ENCODE peak calls at places on chromosomes 7 and 10, in four cellular contexts. One of them, this sample, is unnamed.

GRCh38 chr10:74011762-74012161 is 13.8 kb downstream of the VCL start:
- DNase-seq in HepG2: no peak
- DNase-seq in HL-60: no peak
- DNase-seq in HCT116: no peak
- DNase-seq in this sample: no peak

GRCh38 chr10:57035310-57035709 is 674.3 kb upstream of the ZWINT start:
- DNase-seq in HepG2: no peak
- DNase-seq in HL-60: no peak
- DNase-seq in HCT116: no peak
- DNase-seq in this sample: no peak

GRCh38 chr7:117875566-117875965 is 2.3 kb upstream of the CTTNBP2 start:
- DNase-seq in HepG2: no peak
- DNase-seq in HL-60: no peak
- DNase-seq in HCT116: peak; percentile 27
- DNase-seq in this sample: peak; percentile 89

GRCh38 chr10:4826788-4827324 is 849 bp downstream of the AKR1E2 start:
- DNase-seq in HCT116: no peak
- DNase-seq in HL-60: no peak
- DNase-seq in HepG2: no peak
- DNase-seq in this sample: no peak

GRCh38 chr10:98429320-98430072 is 14.5 kb upstream of the PYROXD2 start:
- DNase-seq in HepG2: no peak
- DNase-seq in HL-60: no peak
- DNase-seq in HCT116: no peak
- DNase-seq in this sample: no peak

GRCh38 chr10:15084502-15084922 is 4.1 kb downstream of the ACBD7 start:
- DNase-seq in HepG2: peak; percentile 98
- DNase-seq in HCT116: peak; percentile 64
- DNase-seq in HL-60: no peak
- DNase-seq in this sample: peak; percentile 92

GRCh38 chr10:110388682-110389052 is 83.9 kb upstream of the SMNDC1 start:
- DNase-seq in HL-60: no peak
- DNase-seq in HCT116: no peak
- DNase-seq in HepG2: no peak
- DNase-seq in this sample: peak; percentile 41

GRCh38 chr10:35236739-35237138 is 99.6 kb upstream of the CCNY start:
- DNase-seq in HCT116: no peak
- DNase-seq in HepG2: peak; percentile 25
- DNase-seq in HL-60: no peak
- DNase-seq in this sample: peak; percentile 22

GRCh38 chr10:13784067-13784466 is 197.3 kb downstream of the PRPF18 start:
- DNase-seq in HepG2: no peak
- DNase-seq in HCT116: no peak
- DNase-seq in HL-60: peak; percentile 1
- DNase-seq in this sample: peak; percentile 52

DNA sequence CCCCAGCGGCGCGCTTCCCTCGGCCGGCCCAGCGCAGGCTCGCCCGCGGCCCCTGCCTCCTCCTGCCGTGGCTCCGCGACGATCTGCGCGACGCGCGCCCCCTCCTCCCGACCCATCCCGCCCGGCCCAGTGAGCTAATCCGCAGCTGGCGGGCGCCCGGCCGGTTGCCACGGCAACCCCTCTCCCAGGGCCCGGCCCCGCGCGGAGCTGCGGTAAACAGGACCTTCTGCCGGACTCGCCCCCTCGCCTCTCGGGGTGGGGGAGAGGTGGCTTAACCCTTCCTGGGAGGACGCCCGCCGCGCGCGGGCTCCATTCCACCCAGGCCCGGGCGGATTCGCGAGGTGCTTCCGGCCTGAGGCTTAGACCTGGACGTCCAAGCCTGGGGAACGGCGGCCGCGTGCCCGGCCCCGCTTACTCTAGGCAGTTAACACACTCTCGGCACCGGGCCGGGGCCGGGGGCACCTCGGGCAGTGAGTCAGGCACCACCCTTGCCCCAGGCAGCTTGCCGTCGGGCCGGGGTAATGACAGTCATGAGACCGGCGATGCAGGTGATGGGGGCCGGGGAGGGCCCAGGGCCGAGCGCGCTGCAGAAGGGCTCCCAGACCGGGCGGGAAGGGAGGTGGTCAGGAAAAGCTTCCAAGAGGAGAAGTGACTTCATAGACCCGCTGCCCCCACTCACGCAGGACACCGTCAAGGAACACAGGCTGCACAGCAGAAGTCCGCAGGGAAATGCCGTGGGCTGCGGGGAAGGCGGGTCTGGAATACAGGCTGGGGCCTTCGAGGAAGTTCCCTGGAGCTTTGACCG is at the start of gene DENND2A:
- DNase-seq in HCT116: no peak
- DNase-seq in HL-60: no peak
- DNase-seq in HepG2: no peak
- DNase-seq in this sample: peak; percentile 90
- TF ChIP-seq REST in HCT116: no peak
- TF ChIP-seq REST in HL-60: no peak
- TF ChIP-seq REST in HepG2: no peak
- TF ChIP-seq REST in this sample: no peak

GRCh38 chr7:69961396-69961795 is 363.1 kb downstream of the AUTS2 start:
- DNase-seq in HL-60: no peak
- DNase-seq in HepG2: no peak
- DNase-seq in HCT116: no peak
- DNase-seq in this sample: no peak
- TF ChIP-seq REST in HL-60: no peak
- TF ChIP-seq REST in HepG2: no peak
- TF ChIP-seq REST in HCT116: no peak
- TF ChIP-seq REST in this sample: no peak

GRCh38 chr7:92523110-92523509 is 5.2 kb downstream of the PEX1 start:
- DNase-seq in HL-60: no peak
- DNase-seq in HepG2: no peak
- DNase-seq in HCT116: no peak
- DNase-seq in this sample: no peak

GRCh38 chr7:92527300-92528187 is 776 bp downstream of the PEX1 start:
- DNase-seq in HepG2: peak; percentile 62
- DNase-seq in HL-60: peak; percentile 58
- DNase-seq in HCT116: peak; percentile 37
- DNase-seq in this sample: peak; percentile 81

GRCh38 chr7:92528958-92529264 is 316 bp downstream of the RBM48 start:
- DNase-seq in HL-60: no peak
- DNase-seq in HCT116: no peak
- DNase-seq in HepG2: no peak
- DNase-seq in this sample: no peak

GRCh38 chr7:92528188-92528957 is at the start of the genes PEX1 and RBM48:
- DNase-seq in HCT116: peak; percentile 99
- DNase-seq in HepG2: peak; percentile 99
- DNase-seq in HL-60: peak; percentile 98
- DNase-seq in this sample: peak; percentile 99
- TF ChIP-seq REST in HCT116: no peak
- TF ChIP-seq REST in HepG2: peak; percentile 59
- TF ChIP-seq REST in HL-60: peak; percentile 40
- TF ChIP-seq REST in this sample: no peak

DNA sequence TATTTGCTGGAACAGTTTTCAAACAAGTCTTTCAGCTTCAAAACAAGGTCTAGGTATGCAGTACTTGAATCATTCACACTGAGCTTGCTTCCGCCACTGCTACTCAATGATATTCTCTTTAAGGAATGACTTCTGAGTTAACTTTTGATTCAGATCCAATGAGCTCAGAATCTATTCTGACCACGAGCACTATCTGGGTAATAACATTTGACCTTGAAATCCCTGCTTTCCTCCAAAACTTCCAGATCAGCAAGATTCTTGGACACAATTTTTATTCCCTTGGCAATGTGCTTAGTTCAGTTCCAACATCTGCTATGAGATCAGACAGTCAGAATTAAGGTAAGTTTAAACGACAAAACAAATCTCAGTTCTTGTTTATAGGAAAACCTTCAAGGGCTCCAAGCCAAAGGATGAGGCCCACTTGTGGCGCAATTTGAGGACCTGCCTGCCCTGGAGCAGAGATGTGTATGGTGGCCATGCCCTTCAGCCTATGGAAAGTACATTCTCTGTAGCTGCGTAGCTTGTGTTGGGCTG is 87.2 kb downstream of the RNF216 start:
- DNase-seq in HL-60: no peak
- DNase-seq in HepG2: no peak
- DNase-seq in HCT116: no peak
- DNase-seq in this sample: no peak
- TF ChIP-seq REST in HL-60: no peak
- TF ChIP-seq REST in HepG2: no peak
- TF ChIP-seq REST in HCT116: no peak
- TF ChIP-seq REST in this sample: no peak

DNA sequence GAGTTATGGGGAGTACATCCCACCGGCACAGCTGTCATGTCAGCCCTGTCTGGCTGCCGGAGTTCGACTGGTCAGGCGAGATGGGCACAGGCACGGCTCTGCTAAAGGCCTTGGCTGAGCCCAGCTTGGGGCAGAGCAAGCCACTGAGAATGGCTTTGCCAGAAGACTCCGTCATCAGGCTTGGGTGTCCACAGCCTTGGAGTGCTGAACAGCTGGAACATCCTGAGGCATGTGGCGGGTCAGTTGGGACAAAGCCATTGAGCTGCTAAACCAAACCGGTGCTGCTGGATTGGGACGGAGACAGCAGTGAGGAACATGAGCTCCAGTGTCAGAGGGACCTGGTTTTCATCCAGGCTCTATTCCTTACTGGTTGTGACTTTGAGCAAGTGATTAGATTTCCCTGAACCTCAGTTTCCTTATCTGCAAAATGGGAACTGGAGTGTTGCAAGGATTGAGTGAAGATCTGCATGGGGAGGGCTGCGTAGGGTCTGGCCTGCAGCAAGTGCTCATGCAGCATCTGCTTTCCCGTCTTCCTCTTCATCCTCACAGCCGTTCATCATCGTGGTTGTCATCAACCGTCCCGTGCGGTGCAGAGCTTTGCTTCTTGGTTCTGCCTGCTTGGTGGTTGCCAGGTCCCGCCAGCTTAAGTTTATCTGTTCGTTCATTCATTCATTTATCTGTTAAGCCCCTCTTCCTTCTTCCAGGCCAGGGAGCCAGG is 134.8 kb downstream of the GRK5 start:
- DNase-seq in HCT116: no peak
- DNase-seq in HepG2: no peak
- DNase-seq in HL-60: no peak
- DNase-seq in this sample: no peak
- TF ChIP-seq REST in HCT116: no peak
- TF ChIP-seq REST in HepG2: no peak
- TF ChIP-seq REST in HL-60: no peak
- TF ChIP-seq REST in this sample: no peak